ENCODE peak calls at places on chromosomes 7 and 10, in nine cellular contexts. T, I, C, E, K, Z, J, U and R are unnamed samples.

GRCh38 chr7:6306471-6306870 is 34.0 kb upstream of the CYTH3 start:
- DNase-seq in T (no peak), I (no peak), C (peak), E (no peak), K (no peak), Z (no peak), J (no peak), U (peak), R (no peak)

GRCh38 chr7:98294798-98295382 is 13.4 kb downstream of the BRI3 start:
- DNase-seq in T (no peak), I (peak), C (peak), E (no peak), K (peak), Z (no peak), J (peak), U (peak), R (peak)

GRCh38 chr7:155785536-155785935 is 26.7 kb downstream of the SHH start:
- DNase-seq in T (no peak), I (no peak), C (peak), E (no peak), K (no peak), Z (no peak), J (no peak), U (peak), R (no peak)

GRCh38 chr10:131885391-131886165 is 15.2 kb upstream of the PPP2R2D start:
- DNase-seq in T (peak), I (peak), C (peak), E (no peak), K (peak), Z (peak), J (peak), U (peak), R (peak)

GRCh38 chr10:42519761-42520460 is 118.5 kb downstream of the ZNF33B start:
- DNase-seq in T (no peak), I (no peak), C (no peak), E (no peak), K (no peak), Z (no peak), J (no peak), U (peak), R (no peak)

GRCh38 chr7:92693519-92693918 is 103.3 kb upstream of the FAM133B start:
- DNase-seq in T (no peak), I (no peak), C (no peak), E (no peak), K (no peak), Z (no peak), J (no peak), U (no peak), R (no peak)

GRCh38 chr10:128855656-128856428 is 611.2 kb upstream of the MGMT start:
- DNase-seq in T (no peak), I (no peak), C (no peak), E (no peak), K (no peak), Z (no peak), J (no peak), U (no peak), R (no peak)

GRCh38 chr10:29615195-29615594 is 19.6 kb downstream of the SVIL start:
- DNase-seq in T (no peak), I (no peak), C (no peak), E (no peak), K (no peak), Z (no peak), J (no peak), U (no peak), R (no peak)

GRCh38 chr10:105189464-105189800 is 548.3 kb downstream of the SORCS3 start:
- DNase-seq in T (no peak), I (no peak), C (no peak), E (no peak), K (no peak), Z (no peak), J (no peak), U (no peak), R (no peak)

GRCh38 chr10:103759100-103759781 is 96.1 kb downstream of the SH3PXD2A start:
- DNase-seq in T (peak), I (no peak), C (peak), E (peak), K (no peak), Z (no peak), J (peak), U (peak), R (no peak)

GRCh38 chr7:24318326-24318725 is 34.3 kb downstream of the NPY start:
- DNase-seq in T (no peak), I (no peak), C (no peak), E (no peak), K (peak), Z (no peak), J (no peak), U (no peak), R (no peak)

GRCh38 chr7:94913391-94913790 is 6.0 kb downstream of the PPP1R9A start:
- DNase-seq in T (peak), I (no peak), C (no peak), E (no peak), K (no peak), Z (no peak), J (no peak), U (no peak), R (no peak)

GRCh38 chr10:75058142-75058541 is 53.3 kb upstream of the SAMD8 start:
- DNase-seq in T (no peak), I (no peak), C (no peak), E (no peak), K (no peak), Z (no peak), J (no peak), U (no peak), R (no peak)

GRCh38 chr10:47058303-47058702 is 147.1 kb downstream of the PTPN20 start:
- DNase-seq in T (no peak), I (no peak), C (no peak), E (no peak), K (no peak), Z (no peak), J (no peak), U (no peak), R (no peak)

GRCh38 chr7:3236268-3236667 is 64.8 kb upstream of the SDK1 start:
- DNase-seq in T (no peak), I (no peak), C (no peak), E (no peak), K (no peak), Z (no peak), J (no peak), U (no peak), R (no peak)

GRCh38 chr7:40595832-40596231 is 461.0 kb downstream of the SUGCT start:
- DNase-seq in T (no peak), I (no peak), C (no peak), E (no peak), K (no peak), Z (no peak), J (no peak), U (peak), R (no peak)

GRCh38 chr7:120857558-120858298 is at the start of gene TSPAN12:
- DNase-seq in T (peak), I (peak), C (peak), E (no peak), K (peak), Z (peak), J (peak), U (peak), R (peak)

GRCh38 chr10:103353281-103353680 is 2.3 kb upstream of the PCGF6 start:
- DNase-seq in T (no peak), I (no peak), C (no peak), E (no peak), K (no peak), Z (no peak), J (no peak), U (no peak), R (no peak)

GRCh38 chr10:51744235-51744634 is 44.8 kb upstream of the CSTF2T start:
- DNase-seq in T (no peak), I (no peak), C (no peak), E (no peak), K (no peak), Z (no peak), J (no peak), U (no peak), R (no peak)

GRCh38 chr10:98582363-98582762 is 135.6 kb upstream of the HPS1 start:
- DNase-seq in T (no peak), I (no peak), C (no peak), E (no peak), K (no peak), Z (no peak), J (no peak), U (no peak), R (no peak)

GRCh38 chr7:129832701-129833227 is 120.0 kb downstream of the UBE2H start:
- DNase-seq in T (no peak), I (no peak), C (no peak), E (no peak), K (no peak), Z (no peak), J (no peak), U (no peak), R (no peak)

GRCh38 chr10:30041394-30042105 is 17.8 kb downstream of the JCAD start:
- DNase-seq in T (no peak), I (no peak), C (peak), E (no peak), K (no peak), Z (no peak), J (no peak), U (no peak), R (no peak)

GRCh38 chr10:132685921-132686680 is 99.8 kb downstream of the NKX6-2 start:
- DNase-seq in T (no peak), I (no peak), C (no peak), E (no peak), K (no peak), Z (no peak), J (no peak), U (no peak), R (peak)

GRCh38 chr10:76113952-76114351 is 682.5 kb downstream of the LRMDA start:
- DNase-seq in T (no peak), I (no peak), C (no peak), E (no peak), K (no peak), Z (no peak), J (no peak), U (no peak), R (no peak)

GRCh38 chr7:1050254-1050906 is 6.0 kb downstream of the GPR146 start:
- DNase-seq in T (no peak), I (no peak), C (no peak), E (no peak), K (no peak), Z (no peak), J (no peak), U (no peak), R (no peak)

GRCh38 chr7:148535227-148535626 is 55.3 kb upstream of the C7orf33 start:
- DNase-seq in T (peak), I (peak), C (no peak), E (no peak), K (peak), Z (no peak), J (peak), U (no peak), R (no peak)

GRCh38 chr7:151390594-151391357 is 19.1 kb downstream of the WDR86 start:
- DNase-seq in T (no peak), I (no peak), C (no peak), E (no peak), K (no peak), Z (no peak), J (no peak), U (no peak), R (peak)

GRCh38 chr10:13121500-13121854 is 21.5 kb downstream of the OPTN start:
- DNase-seq in T (no peak), I (no peak), C (no peak), E (no peak), K (no peak), Z (no peak), J (no peak), U (no peak), R (no peak)

GRCh38 chr7:71198887-71199286 is 66.9 kb downstream of the GALNT17 start:
- DNase-seq in T (no peak), I (no peak), C (no peak), E (no peak), K (no peak), Z (no peak), J (no peak), U (no peak), R (no peak)

GRCh38 chr10:29611796-29612381 is 22.9 kb downstream of the SVIL start:
- DNase-seq in T (no peak), I (no peak), C (no peak), E (no peak), K (no peak), Z (no peak), J (no peak), U (no peak), R (no peak)

GRCh38 chr7:6159097-6159483 is 113.3 kb downstream of the CYTH3 start:
- DNase-seq in T (no peak), I (no peak), C (no peak), E (no peak), K (no peak), Z (no peak), J (no peak), U (peak), R (no peak)

GRCh38 chr7:75716992-75717626 is 21.6 kb downstream of the HIP1 start:
- DNase-seq in T (no peak), I (no peak), C (peak), E (peak), K (no peak), Z (no peak), J (no peak), U (peak), R (no peak)

GRCh38 chr10:68897336-68897741 is 3.8 kb upstream of the DDX50 start:
- DNase-seq in T (peak), I (peak), C (peak), E (peak), K (no peak), Z (no peak), J (peak), U (peak), R (no peak)

GRCh38 chr7:107164092-107164491 is 4.7 kb upstream of the HBP1 start:
- DNase-seq in T (no peak), I (no peak), C (peak), E (no peak), K (no peak), Z (no peak), J (no peak), U (no peak), R (no peak)

GRCh38 chr10:61900829-61901783 is at the start of gene ARID5B:
- DNase-seq in T (peak), I (peak), C (peak), E (no peak), K (no peak), Z (peak), J (peak), U (peak), R (no peak)

GRCh38 chr7:33040803-33041516 is 21.6 kb downstream of the NT5C3A start:
- DNase-seq in T (peak), I (peak), C (peak), E (no peak), K (peak), Z (no peak), J (peak), U (peak), R (no peak)